ENCODE peak calls at places on chromosomes 11 and 22, in ten cellular contexts. Y, P, F, V, W, X, R, D, Q and Z are unnamed samples.

GRCh38 chr11:20342347-20343279 is 20.9 kb upstream of the HTATIP2 start:
- DNase-seq in D (no peak), P (peak), X (no peak), F (no peak), R (peak), Y (no peak), W (no peak), Q (no peak), V (no peak), Z (peak)

GRCh38 chr22:46586123-46586519 is 34.1 kb upstream of the GRAMD4 start:
- DNase-seq in Y (no peak), F (no peak), W (no peak), V (no peak), R (peak), Q (no peak), D (no peak), P (no peak), X (no peak), Z (no peak)

GRCh38 chr22:46830841-46831240 is 68.4 kb downstream of the TBC1D22A start:
- DNase-seq in Q (no peak), F (no peak), X (no peak), D (no peak), R (no peak), Y (peak), P (no peak), W (no peak), V (no peak), Z (no peak)

GRCh38 chr11:129910360-129910759 is 15.0 kb upstream of the NFRKB start:
- DNase-seq in F (no peak), V (no peak), R (peak), P (no peak), Y (no peak), Q (no peak), X (no peak), D (no peak), W (no peak), Z (peak)

GRCh38 chr22:39003165-39003638 is 10.9 kb upstream of the APOBEC3C start:
- DNase-seq in W (peak), F (peak), Q (peak), X (peak), V (peak), R (peak), P (peak), Y (peak), D (peak), Z (peak)

GRCh38 chr22:37981282-37982011 is 2.9 kb downstream of the SOX10 start:
- DNase-seq in Y (no peak), Q (no peak), X (no peak), P (no peak), W (no peak), F (no peak), D (no peak), V (no peak), R (no peak), Z (no peak)

GRCh38 chr11:124915541-124916369 is 3.3 kb upstream of the HEPN1 start:
- DNase-seq in V (no peak), D (no peak), Y (peak), W (no peak), R (no peak), X (no peak), F (peak), P (no peak), Q (no peak), Z (no peak)

GRCh38 chr11:78192223-78192719 is 3.6 kb downstream of the USP35 start:
- DNase-seq in V (no peak), W (no peak), Y (no peak), R (no peak), D (no peak), F (no peak), P (peak), X (no peak), Q (no peak), Z (no peak)

GRCh38 chr11:117612111-117612510 is 184.9 kb downstream of the DSCAML1 start:
- DNase-seq in V (no peak), R (no peak), Q (no peak), P (no peak), X (no peak), F (no peak), D (no peak), Y (no peak), W (no peak), Z (no peak)

GRCh38 chr22:49332691-49333090 is 495.0 kb downstream of the BRD1 start:
- DNase-seq in F (no peak), V (no peak), R (no peak), Y (no peak), P (no peak), D (no peak), Q (no peak), X (no peak), W (no peak), Z (no peak)

GRCh38 chr22:29126670-29127069 is 53.8 kb downstream of the KREMEN1 start:
- DNase-seq in D (no peak), X (no peak), Y (no peak), R (no peak), W (no peak), P (no peak), Q (no peak), F (no peak), V (no peak), Z (no peak)